ENCODE peak calls at places on chromosomes 7 and 10, in eight cellular contexts. K is hepatocyte, B is fibroblast of lung, V is body of pancreas, M is ovary, T is pancreas, U is cardiac muscle cell, D is kidney epithelial cell. W is an unnamed sample. For H3K36me3, the result is how much of the 10 kb centered on the place peaks cover.

GRCh38 chr10:15163261-15163864 is 5.1 kb downstream of the NMT2 start:
- DNase-seq in K (no peak), B (no peak), V (no peak), M (no peak), T (no peak), U (no peak), D (no peak), W (no peak)

GRCh38 chr10:97718659-97719142 is 5.2 kb downstream of the MARVELD1 start:
- DNase-seq in K (peak), B (peak), V (peak), M (peak), T (peak), U (peak), D (no peak), W (peak)

GRCh38 chr10:44978570-44979280 is at the start of gene DEPP1:
- DNase-seq in K (peak), B (peak), V (peak), M (peak), T (peak), U (peak), D (peak), W (peak)

GRCh38 chr7:2564970-2565546 is 6.3 kb downstream of the IQCE start:
- DNase-seq in K (no peak), B (peak), V (no peak), M (no peak), T (no peak), U (no peak), D (no peak), W (peak)

GRCh38 chr10:24518981-24519597 is 204.6 kb downstream of the ARHGAP21 start:
- DNase-seq in K (peak), B (peak), V (peak), M (peak), T (peak), U (peak), D (no peak), W (peak)

GRCh38 chr10:44022203-44022602 is 362.7 kb downstream of the CXCL12 start:
- DNase-seq in K (no peak), B (no peak), V (no peak), M (no peak), T (no peak), U (no peak), D (no peak), W (no peak)

GRCh38 chr7:101542527-101543241 is 86.4 kb downstream of the MYL10 start:
- DNase-seq in K (peak), B (peak), V (peak), M (peak), T (peak), U (peak), D (no peak), W (peak)

GRCh38 chr10:62437696-62438095 is 63.5 kb downstream of the ZNF365 start:
- DNase-seq in K (peak), B (peak), V (peak), M (no peak), T (no peak), U (peak), D (no peak), W (no peak)

GRCh38 chr10:43978091-43978490 is 329.4 kb upstream of the ZNF32 start:
- DNase-seq in K (no peak), B (no peak), V (no peak), M (no peak), T (no peak), U (no peak), D (no peak), W (no peak)

GRCh38 chr10:35192645-35193249 is 66.1 kb downstream of the CREM start:
- DNase-seq in K (no peak), B (no peak), V (no peak), M (no peak), T (no peak), U (peak), D (no peak), W (no peak)

GRCh38 chr7:30163231-30163894 is 28.6 kb downstream of the MTURN start:
- DNase-seq in K (no peak), B (no peak), V (peak), M (no peak), T (no peak), U (no peak), D (no peak), W (peak)

GRCh38 chr7:96344236-96344635 is 22.3 kb upstream of the SLC25A13 start:
- DNase-seq in K (no peak), B (no peak), V (no peak), M (no peak), T (no peak), U (no peak), D (no peak), W (no peak)

GRCh38 chr7:37921340-37921805 is 933 bp downstream of the EPDR1 start:
- DNase-seq in K (peak), B (no peak), V (peak), M (peak), T (no peak), U (peak), D (no peak), W (peak)

GRCh38 chr10:91779011-91779605 is 19.1 kb upstream of the TNKS2 start:
- DNase-seq in K (no peak), B (no peak), V (no peak), M (no peak), T (no peak), U (no peak), D (no peak), W (no peak)

GRCh38 chr7:106568680-106569499 is 92.1 kb downstream of the CCDC71L start:
- DNase-seq in K (peak), B (peak), V (peak), M (no peak), T (no peak), U (peak), D (peak), W (no peak)

GRCh38 chr7:108002726-108003590 is at the start of gene LAMB1:
- DNase-seq in K (peak), B (peak), V (peak), M (peak), T (peak), U (peak), D (no peak), W (peak)

GRCh38 chr10:61047788-61048560 is 104.0 kb upstream of the RHOBTB1 start:
- DNase-seq in K (no peak), B (no peak), V (no peak), M (no peak), T (no peak), U (no peak), D (no peak), W (no peak)

GRCh38 chr10:72796042-72796441 is 97.5 kb upstream of the OIT3 start:
- DNase-seq in K (no peak), B (peak), V (no peak), M (no peak), T (no peak), U (peak), D (no peak), W (no peak)

GRCh38 chr10:63456437-63457210 is 9.2 kb downstream of the JMJD1C start:
- DNase-seq in K (no peak), B (peak), V (no peak), M (no peak), T (no peak), U (peak), D (no peak), W (no peak)

GRCh38 chr10:91590142-91590903 is 42.5 kb downstream of the PPP1R3C start:
- DNase-seq in K (peak), B (peak), V (peak), M (peak), T (peak), U (peak), D (no peak), W (peak)

GRCh38 chr7:97012293-97013005 is 7.1 kb downstream of the DLX6 start:
- DNase-seq in K (no peak), B (no peak), V (no peak), M (no peak), T (no peak), U (no peak), D (no peak), W (no peak)

GRCh38 chr10:86645111-86645445 is 9.3 kb upstream of the OPN4 start:
- DNase-seq in K (no peak), B (no peak), V (no peak), M (no peak), T (no peak), U (no peak), D (no peak), W (no peak)

GRCh38 chr7:147062897-147063296 is 946.3 kb downstream of the CNTNAP2 start:
- DNase-seq in K (no peak), B (no peak), V (no peak), M (no peak), T (no peak), U (no peak), D (no peak), W (no peak)

GRCh38 chr7:42253316-42253715 is 16.3 kb upstream of the GLI3 start:
- DNase-seq in K (no peak), B (no peak), V (no peak), M (no peak), T (no peak), U (no peak), D (no peak), W (no peak)

GRCh38 chr7:76280408-76280807 is 22.1 kb upstream of the HSPB1 start:
- DNase-seq in K (no peak), B (no peak), V (no peak), M (peak), T (no peak), U (peak), D (no peak), W (no peak)

GRCh38 chr7:20275637-20276036 is 55.1 kb upstream of the ITGB8 start:
- DNase-seq in K (no peak), B (no peak), V (no peak), M (no peak), T (no peak), U (no peak), D (no peak), W (no peak)

DNA sequence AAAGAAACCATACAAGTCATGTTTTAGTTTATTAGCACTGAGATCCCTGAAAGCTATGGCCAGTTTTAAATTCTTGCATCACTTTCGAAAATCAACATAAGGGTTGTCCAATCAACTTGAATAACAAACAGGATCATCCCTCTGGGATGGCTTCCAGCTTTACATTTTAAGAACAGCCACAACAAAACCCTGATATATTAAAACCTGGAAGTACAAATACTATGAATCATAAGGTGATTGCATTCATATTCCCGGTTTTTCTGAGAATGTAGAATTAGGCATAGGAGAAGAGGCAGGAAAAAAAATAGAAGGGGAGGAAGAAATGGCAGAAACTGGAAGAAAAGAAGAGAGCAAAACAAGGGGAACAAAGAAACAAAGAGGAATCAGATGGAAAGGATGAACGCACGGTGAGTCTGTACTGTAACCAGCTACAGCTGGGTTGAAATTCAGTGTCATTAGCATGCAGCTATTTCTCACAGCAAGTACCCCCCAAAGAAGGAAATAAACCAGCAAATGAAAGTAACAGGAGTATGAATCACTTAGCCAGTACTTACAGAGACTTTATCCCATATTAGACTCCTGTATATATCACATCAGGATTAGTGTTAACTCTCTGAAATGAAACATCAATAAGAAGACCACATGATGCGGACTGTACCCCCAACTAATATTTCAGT is 301.4 kb downstream of the RNLS start:
- DNase-seq in K (no peak), B (peak), V (no peak), M (no peak), T (no peak), U (peak), D (peak), W (no peak)
- H3K4me3 ChIP-seq in K (no peak), B (peak), V (no peak), M (no peak), T (no peak), U (no peak), D (no peak), W (no peak)

DNA sequence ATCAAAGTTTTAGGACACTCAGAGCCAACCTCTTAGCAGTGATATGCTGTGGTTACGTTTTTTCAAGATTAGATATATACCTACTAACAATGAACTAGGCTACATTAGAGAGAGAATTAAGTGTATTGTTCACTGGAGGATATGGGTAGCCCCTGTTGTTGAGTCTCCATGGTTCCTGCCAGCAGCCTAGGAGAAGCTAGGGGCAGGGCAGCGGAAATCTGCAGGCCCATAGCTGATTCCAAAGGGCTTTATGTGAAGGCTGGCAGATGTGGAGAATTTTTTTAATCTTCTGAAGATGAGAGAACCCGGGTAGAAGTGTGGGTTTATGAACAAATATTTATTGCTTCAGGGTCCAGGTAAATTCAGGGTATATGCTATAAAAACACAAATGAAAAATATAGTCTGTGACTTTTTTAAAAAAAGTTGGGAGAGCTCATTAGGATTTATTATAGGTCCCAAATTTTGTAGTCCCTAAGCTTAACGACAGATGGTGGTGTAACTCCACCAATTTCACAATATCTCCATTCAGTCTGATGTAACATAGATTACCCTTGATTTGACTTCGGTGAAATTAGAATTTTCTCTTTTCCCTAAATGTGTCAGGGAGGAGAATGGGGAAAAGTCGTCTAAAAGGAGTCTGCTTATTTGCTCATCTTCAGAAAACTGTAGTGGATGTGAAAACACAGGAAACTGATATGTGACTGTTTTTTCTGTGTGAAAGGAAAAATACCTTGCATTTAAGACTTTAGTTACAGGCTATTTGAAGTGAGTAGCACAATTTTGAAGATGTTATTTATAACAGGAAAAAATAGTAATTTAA is 163.0 kb upstream of the PPP1R3A start:
- DNase-seq in K (peak), B (peak), V (peak), M (no peak), T (peak), U (peak), D (no peak), W (no peak)
- TF ChIP-seq CTCF in K (peak), B (peak), V (peak), M (peak), T (peak), U (peak), D (peak), W (peak)

GRCh38 chr10:29438271-29438670 is 149.4 kb downstream of the LYZL1 start:
- DNase-seq in K (no peak), B (no peak), V (no peak), M (no peak), T (no peak), U (no peak), D (no peak), W (no peak)
- H3K36me3 ChIP-seq in K (under half), B (under half), V (under half), M (under half), T (under half), U (under half), D (under half), W (under half)

DNA sequence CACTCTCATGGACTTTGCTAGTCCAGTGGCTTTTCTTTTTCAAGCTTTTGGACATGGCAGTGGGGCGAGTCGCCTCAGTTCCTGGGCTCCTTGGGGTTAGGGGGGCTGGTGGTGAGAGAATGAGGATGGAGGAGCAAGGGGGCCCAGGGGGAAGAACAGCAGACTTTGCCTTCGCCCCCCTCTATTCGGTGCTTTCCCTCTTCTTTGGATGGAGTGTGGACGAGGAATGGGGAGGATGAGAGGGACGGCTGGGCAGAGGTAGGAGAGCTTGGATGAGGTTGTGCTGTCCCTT is 255 bp downstream of the MAGI2 start:
- DNase-seq in K (no peak), B (no peak), V (no peak), M (no peak), T (no peak), U (no peak), D (no peak), W (no peak)
- H3K4me3 ChIP-seq in K (peak), B (peak), V (no peak), M (peak), T (peak), U (peak), D (peak), W (peak)

GRCh38 chr10:119403927-119404326 is 138.6 kb downstream of the RGS10 start:
- DNase-seq in K (no peak), B (peak), V (no peak), M (no peak), T (no peak), U (no peak), D (no peak), W (no peak)
- TF ChIP-seq CTCF in K (no peak), B (no peak), V (no peak), M (no peak), T (no peak), U (no peak), D (no peak), W (no peak)

GRCh38 chr7:100358857-100359212 is 918 bp downstream of the PILRB start:
- DNase-seq in K (no peak), B (no peak), V (no peak), M (no peak), T (no peak), U (no peak), D (no peak), W (peak)

GRCh38 chr7:100360102-100360607 is 2.2 kb downstream of the PILRB start:
- DNase-seq in K (no peak), B (no peak), V (no peak), M (no peak), T (no peak), U (no peak), D (no peak), W (peak)

GRCh38 chr7:100356416-100357068 is 1.4 kb upstream of the PILRB start:
- DNase-seq in K (no peak), B (no peak), V (no peak), M (no peak), T (no peak), U (no peak), D (no peak), W (no peak)

GRCh38 chr7:100358027-100358856 is at the start of gene PILRB:
- DNase-seq in K (no peak), B (no peak), V (no peak), M (no peak), T (no peak), U (no peak), D (no peak), W (peak)

DNA sequence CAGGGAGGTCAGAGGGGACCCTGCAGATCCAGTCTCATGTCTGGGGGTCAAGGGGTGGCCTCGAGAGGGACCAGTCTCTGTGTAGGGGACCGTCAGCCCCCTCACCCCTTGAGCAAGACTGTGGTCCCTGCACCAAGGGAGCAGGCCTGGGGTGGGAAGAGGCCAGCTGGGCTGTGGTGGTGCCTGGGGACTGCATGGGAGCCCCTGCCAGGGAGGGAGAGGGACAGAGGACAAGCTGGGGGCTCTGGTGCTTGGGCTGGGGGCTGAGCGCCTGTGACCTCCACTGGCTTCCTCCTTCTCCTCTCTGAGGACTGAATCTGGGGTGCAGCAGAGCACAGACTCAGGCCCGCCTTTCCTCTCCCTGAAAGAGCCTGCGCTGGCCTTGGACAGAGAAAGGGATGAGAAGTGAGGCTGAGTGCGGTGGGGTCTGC is 771 bp upstream of the PILRB start:
- DNase-seq in K (no peak), B (no peak), V (no peak), M (no peak), T (no peak), U (no peak), D (no peak), W (no peak)
- H3K36me3 ChIP-seq in K (under half), B (under half), V (under half), M (under half), T (half or more), U (under half), D (under half), W (half or more)

GRCh38 chr10:99235872-99236626 is 397 bp upstream of the HPSE2 start:
- DNase-seq in K (peak), B (peak), V (no peak), M (no peak), T (no peak), U (peak), D (no peak), W (no peak)
- H3K4me3 ChIP-seq in K (no peak), B (no peak), V (no peak), M (peak), T (peak), U (peak), D (no peak), W (no peak)

GRCh38 chr10:99620713-99621453 is 644 bp upstream of the SLC25A28 start:
- DNase-seq in K (peak), B (peak), V (peak), M (peak), T (peak), U (peak), D (peak), W (peak)
- TF ChIP-seq CTCF in K (no peak), B (no peak), V (peak), M (no peak), T (no peak), U (no peak), D (no peak), W (peak)

DNA sequence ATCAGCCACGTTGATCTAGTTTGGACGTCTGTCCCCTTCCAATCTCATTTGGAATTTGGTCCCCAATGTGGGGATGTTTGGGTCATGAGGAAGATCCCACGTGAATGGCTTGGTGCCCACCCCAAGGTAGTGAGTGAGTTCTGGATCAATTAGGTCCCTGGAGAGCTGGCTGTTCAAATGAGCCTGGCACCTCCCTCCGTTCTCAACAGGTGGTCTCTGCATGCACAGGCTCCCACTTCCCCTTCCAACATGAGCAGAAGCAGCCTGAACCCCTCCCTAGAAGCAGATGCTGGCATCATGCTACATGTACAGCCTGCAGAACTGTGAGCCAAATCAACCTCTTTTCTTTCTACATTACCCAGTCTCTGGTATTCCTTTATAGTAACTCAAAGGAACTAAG is 19.6 kb downstream of the RFC2 start:
- DNase-seq in K (no peak), B (no peak), V (no peak), M (no peak), T (no peak), U (no peak), D (no peak), W (no peak)
- H3K36me3 ChIP-seq in K (under half), B (under half), V (under half), M (under half), T (under half), U (under half), D (under half), W (half or more)

GRCh38 chr10:17675638-17676037 is 31.7 kb downstream of the STAM start:
- DNase-seq in K (no peak), B (no peak), V (no peak), M (no peak), T (no peak), U (no peak), D (no peak), W (no peak)

GRCh38 chr10:17676919-17677318 is 33.0 kb downstream of the STAM start:
- DNase-seq in K (no peak), B (no peak), V (no peak), M (no peak), T (no peak), U (no peak), D (no peak), W (no peak)

GRCh38 chr10:17671307-17671706 is 27.4 kb downstream of the STAM start:
- DNase-seq in K (no peak), B (peak), V (no peak), M (no peak), T (no peak), U (no peak), D (no peak), W (no peak)

GRCh38 chr10:17669185-17669872 is 25.4 kb downstream of the STAM start:
- DNase-seq in K (no peak), B (no peak), V (no peak), M (no peak), T (no peak), U (no peak), D (no peak), W (no peak)

GRCh38 chr10:17673517-17674051 is 29.6 kb downstream of the STAM start:
- DNase-seq in K (peak), B (peak), V (peak), M (no peak), T (no peak), U (peak), D (peak), W (no peak)
- H3K4me3 ChIP-seq in K (no peak), B (no peak), V (no peak), M (no peak), T (no peak), U (no peak), D (no peak), W (no peak)